ENCODE peak calls at places on chromosome 18, in six cellular contexts. P is A549, E is K562, H is endothelial cell of umbilical vein, G is GM12878, Y is HepG2. J is an unnamed sample.

GRCh38 chr18:62183578-62184195 is 3.2 kb downstream of the PIGN start:
- DNase-seq in P (peak), E (peak), H (peak), G (no peak), Y (peak), J (peak)

GRCh38 chr18:69982417-69982816 is 34.7 kb upstream of the CD226 start:
- DNase-seq in P (no peak), E (no peak), H (no peak), G (no peak), Y (no peak), J (no peak)

GRCh38 chr18:26637324-26637723 is 89.0 kb upstream of the KCTD1 start:
- DNase-seq in P (no peak), E (no peak), H (no peak), G (no peak), Y (no peak), J (peak)

GRCh38 chr18:41395695-41396094 is 559.3 kb upstream of the PIK3C3 start:
- DNase-seq in P (no peak), E (no peak), H (no peak), G (no peak), Y (no peak), J (no peak)

GRCh38 chr18:21191596-21192307 is 50.3 kb upstream of the GREB1L start:
- DNase-seq in P (peak), E (peak), H (peak), G (no peak), Y (peak), J (peak)

GRCh38 chr18:69265661-69266060 is 135.0 kb upstream of the DOK6 start:
- DNase-seq in P (no peak), E (no peak), H (no peak), G (no peak), Y (no peak), J (no peak)

GRCh38 chr18:55343396-55344073 is 244.5 kb downstream of the TCF4 start:
- DNase-seq in P (no peak), E (peak), H (peak), G (no peak), Y (no peak), J (peak)

GRCh38 chr18:24013061-24013460 is 1.5 kb upstream of the TTC39C start:
- DNase-seq in P (no peak), E (no peak), H (no peak), G (no peak), Y (no peak), J (no peak)

GRCh38 chr18:25289040-25289631 is 62.8 kb downstream of the ZNF521 start:
- DNase-seq in P (no peak), E (no peak), H (peak), G (no peak), Y (no peak), J (no peak)

GRCh38 chr18:40012931-40013609 is 1942.0 kb upstream of the PIK3C3 start:
- DNase-seq in P (no peak), E (no peak), H (no peak), G (no peak), Y (no peak), J (no peak)

GRCh38 chr18:23828426-23828825 is 139.2 kb downstream of the LAMA3 start:
- DNase-seq in P (peak), E (peak), H (peak), G (no peak), Y (peak), J (peak)

GRCh38 chr18:35076556-35076955 is 35.3 kb downstream of the MAPRE2 start:
- DNase-seq in P (no peak), E (no peak), H (peak), G (no peak), Y (no peak), J (no peak)

GRCh38 chr18:78860117-78860516 is 119.5 kb upstream of the SALL3 start:
- DNase-seq in P (no peak), E (no peak), H (no peak), G (no peak), Y (no peak), J (no peak)

GRCh38 chr18:35511428-35511827 is 13.7 kb upstream of the INO80C start:
- DNase-seq in P (no peak), E (no peak), H (no peak), G (peak), Y (no peak), J (no peak)

GRCh38 chr18:39434223-39434622 is 1868.6 kb upstream of the CELF4 start:
- DNase-seq in P (no peak), E (no peak), H (no peak), G (no peak), Y (no peak), J (no peak)

GRCh38 chr18:58391113-58391892 is 237.6 kb downstream of the ALPK2 start:
- DNase-seq in P (no peak), E (no peak), H (no peak), G (no peak), Y (no peak), J (no peak)

GRCh38 chr18:79796531-79797390 is 977 bp upstream of the KCNG2 start:
- DNase-seq in P (no peak), E (no peak), H (no peak), G (no peak), Y (no peak), J (no peak)

GRCh38 chr18:56678836-56679565 is 27.8 kb downstream of the WDR7 start:
- DNase-seq in P (no peak), E (no peak), H (no peak), G (no peak), Y (peak), J (no peak)

GRCh38 chr18:32637216-32637615 is 135.6 kb downstream of the KLHL14 start:
- DNase-seq in P (no peak), E (no peak), H (no peak), G (no peak), Y (no peak), J (no peak)

GRCh38 chr18:35477497-35477896 is 20.3 kb downstream of the INO80C start:
- DNase-seq in P (no peak), E (no peak), H (no peak), G (no peak), Y (no peak), J (peak)

GRCh38 chr18:48035556-48035860 is 105.0 kb upstream of the SMAD2 start:
- DNase-seq in P (no peak), E (no peak), H (no peak), G (no peak), Y (no peak), J (no peak)

GRCh38 chr18:12943200-12943599 is 4.6 kb upstream of the SEH1L start:
- DNase-seq in P (no peak), E (no peak), H (no peak), G (no peak), Y (no peak), J (no peak)

GRCh38 chr18:57747809-57748680 is 55.1 kb downstream of the ATP8B1 start:
- DNase-seq in P (no peak), E (no peak), H (no peak), G (no peak), Y (peak), J (no peak)

GRCh38 chr18:39701839-39702238 is 2136.2 kb upstream of the CELF4 start:
- DNase-seq in P (peak), E (no peak), H (peak), G (no peak), Y (peak), J (no peak)

GRCh38 chr18:63994783-63995399 is 25.0 kb downstream of the SERPINB8 start:
- DNase-seq in P (peak), E (peak), H (peak), G (no peak), Y (peak), J (peak)
- TF ChIP-seq MYC in P (no peak), E (no peak), H (no peak), G (no peak), Y (no peak), J (no peak)

DNA sequence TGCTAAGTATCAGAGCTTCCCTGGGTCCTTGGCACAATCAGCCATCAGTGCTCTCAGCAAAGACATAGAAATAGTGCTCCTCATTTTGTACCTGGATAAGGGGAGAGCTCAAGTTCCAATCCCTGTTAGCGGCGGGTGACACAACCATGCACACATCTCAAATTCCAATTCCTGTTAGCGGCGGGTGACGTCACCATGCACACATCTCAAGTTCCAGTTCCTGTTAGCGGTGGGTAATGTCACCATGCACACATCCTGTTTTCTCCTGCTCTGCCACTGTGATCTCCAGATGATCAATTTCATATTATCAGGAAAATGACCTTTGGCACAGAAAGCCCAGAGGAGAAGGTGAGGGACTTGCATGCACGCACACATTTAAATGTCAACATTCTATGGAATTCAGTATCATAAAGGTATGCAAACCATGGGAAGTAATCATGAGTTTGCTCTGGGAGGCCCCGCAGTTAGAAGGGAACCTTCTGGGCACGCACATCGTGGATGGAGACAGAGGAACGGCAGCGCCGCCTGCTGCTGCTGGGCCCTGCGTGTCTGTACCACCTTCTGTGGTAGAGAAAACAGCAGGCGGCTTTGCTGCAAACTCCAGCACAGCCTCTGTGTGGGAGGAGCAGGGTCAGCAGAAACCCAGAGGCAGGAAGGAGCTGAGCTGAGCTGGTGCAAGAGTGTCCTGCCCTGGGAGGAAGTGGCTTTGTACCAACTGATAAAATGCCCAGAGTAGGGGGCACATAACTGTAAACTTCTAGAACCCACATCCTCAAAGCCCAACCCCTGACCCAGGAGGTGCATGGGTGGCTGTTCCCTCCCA is 77.8 kb downstream of the MBP start:
- DNase-seq in P (peak), E (peak), H (peak), G (peak), Y (peak), J (peak)
- TF ChIP-seq POLR2A in P (no peak), E (no peak), H (no peak), G (no peak), Y (no peak), J (peak)

GRCh38 chr18:31273812-31274527 is 44.0 kb upstream of the DSG1 start:
- DNase-seq in P (no peak), E (no peak), H (no peak), G (no peak), Y (peak), J (no peak)

GRCh38 chr18:31280502-31280901 is 37.5 kb upstream of the DSG1 start:
- DNase-seq in P (no peak), E (no peak), H (no peak), G (no peak), Y (no peak), J (no peak)

GRCh38 chr18:31278609-31279071 is 39.3 kb upstream of the DSG1 start:
- DNase-seq in P (no peak), E (no peak), H (no peak), G (no peak), Y (peak), J (no peak)

GRCh38 chr18:31274915-31275314 is 43.0 kb upstream of the DSG1 start:
- DNase-seq in P (peak), E (no peak), H (peak), G (no peak), Y (peak), J (no peak)

DNA sequence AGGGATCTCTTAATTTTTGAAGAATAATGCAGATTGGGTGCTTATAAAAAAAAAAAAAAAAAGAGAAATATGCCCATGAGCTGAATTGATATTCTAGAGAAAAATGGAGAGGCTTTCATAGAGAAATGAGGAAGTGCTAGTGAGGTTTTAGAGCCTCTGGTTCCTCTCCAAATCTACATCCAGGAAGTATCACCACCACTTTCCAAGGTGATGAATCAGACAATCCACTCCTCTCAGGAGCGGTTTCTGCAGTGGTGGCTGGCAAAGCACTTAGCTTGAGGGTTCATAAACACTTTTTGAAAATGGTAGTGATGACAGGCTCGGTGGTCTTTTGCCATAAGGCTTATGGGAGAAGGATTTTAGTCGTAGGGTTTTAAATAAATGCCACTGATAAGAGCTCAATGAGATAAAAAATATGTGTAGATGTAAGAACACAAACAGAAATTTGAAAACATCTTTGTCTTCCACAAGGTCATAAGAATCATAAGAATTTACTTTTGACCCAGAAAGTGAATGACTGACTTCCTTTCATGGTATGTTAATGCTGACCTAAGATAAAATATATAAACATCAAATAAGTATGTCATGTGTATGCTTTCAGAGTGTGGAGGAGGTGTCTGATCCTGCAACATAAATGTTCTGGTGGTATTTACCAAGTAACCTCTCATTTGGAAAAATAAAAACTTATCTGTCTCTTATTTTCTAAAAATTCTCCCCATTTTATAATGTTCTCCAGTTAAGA is 42.1 kb upstream of the DSG1 start:
- DNase-seq in P (peak), E (no peak), H (no peak), G (no peak), Y (no peak), J (peak)
- TF ChIP-seq MAX in P (no peak), E (no peak), H (no peak), G (no peak), Y (no peak), J (no peak)

DNA sequence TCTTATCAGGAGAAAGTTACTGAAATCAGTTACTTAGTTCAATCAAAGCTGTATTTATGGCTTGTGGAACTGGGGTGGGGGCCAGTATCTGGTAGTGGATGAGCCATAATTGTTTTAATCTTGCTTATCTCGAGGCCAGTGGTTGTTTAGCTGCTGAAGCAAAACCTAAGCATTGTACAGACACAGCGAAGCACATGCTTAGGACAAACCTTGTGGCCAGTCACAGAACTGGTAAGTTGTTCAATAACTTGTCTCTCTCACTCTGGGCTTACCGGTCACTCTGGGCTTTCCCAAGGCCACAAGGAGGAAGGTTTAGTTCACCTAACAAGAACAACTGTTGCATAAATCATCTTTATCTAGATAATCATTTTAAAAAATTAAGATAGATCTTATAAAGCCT is 296.6 kb upstream of the NETO1 start:
- DNase-seq in P (no peak), E (no peak), H (no peak), G (no peak), Y (no peak), J (no peak)
- TF ChIP-seq MYC in P (no peak), E (no peak), H (no peak), G (no peak), Y (no peak), J (no peak)

DNA sequence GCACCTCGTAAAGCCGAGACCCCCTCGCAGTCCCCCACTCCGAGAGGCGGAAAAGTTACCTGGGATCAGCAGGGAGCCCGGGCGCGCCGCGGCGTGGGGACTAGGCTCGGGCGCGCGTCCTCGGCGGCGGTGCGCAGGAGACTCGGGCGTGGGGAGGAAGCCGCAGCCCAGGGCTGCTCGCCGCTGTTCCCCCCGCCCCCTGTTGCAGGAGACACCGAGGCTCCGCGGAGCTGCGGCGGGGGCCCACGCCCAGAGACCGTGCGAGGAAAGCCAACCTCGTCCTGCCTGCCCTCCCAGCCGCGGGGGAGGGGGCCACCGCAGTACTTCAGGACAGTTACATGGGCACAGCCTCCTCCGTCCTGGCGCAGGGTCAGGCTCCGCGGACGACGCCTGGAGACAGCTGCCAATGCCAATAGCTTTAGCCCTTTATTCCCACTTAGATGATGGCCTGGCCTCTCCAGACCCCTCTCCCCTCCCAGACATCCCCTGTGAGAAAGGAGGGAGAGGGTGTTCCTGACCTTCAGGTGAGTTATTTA is at the start of gene EPB41L3:
- DNase-seq in P (no peak), E (no peak), H (peak), G (no peak), Y (no peak), J (no peak)
- TF ChIP-seq POLR2A in P (no peak), E (no peak), H (peak), G (no peak), Y (no peak), J (no peak)

GRCh38 chr18:74654637-74655036 is 57.0 kb downstream of the ZNF407 start:
- DNase-seq in P (no peak), E (no peak), H (peak), G (no peak), Y (no peak), J (peak)

DNA sequence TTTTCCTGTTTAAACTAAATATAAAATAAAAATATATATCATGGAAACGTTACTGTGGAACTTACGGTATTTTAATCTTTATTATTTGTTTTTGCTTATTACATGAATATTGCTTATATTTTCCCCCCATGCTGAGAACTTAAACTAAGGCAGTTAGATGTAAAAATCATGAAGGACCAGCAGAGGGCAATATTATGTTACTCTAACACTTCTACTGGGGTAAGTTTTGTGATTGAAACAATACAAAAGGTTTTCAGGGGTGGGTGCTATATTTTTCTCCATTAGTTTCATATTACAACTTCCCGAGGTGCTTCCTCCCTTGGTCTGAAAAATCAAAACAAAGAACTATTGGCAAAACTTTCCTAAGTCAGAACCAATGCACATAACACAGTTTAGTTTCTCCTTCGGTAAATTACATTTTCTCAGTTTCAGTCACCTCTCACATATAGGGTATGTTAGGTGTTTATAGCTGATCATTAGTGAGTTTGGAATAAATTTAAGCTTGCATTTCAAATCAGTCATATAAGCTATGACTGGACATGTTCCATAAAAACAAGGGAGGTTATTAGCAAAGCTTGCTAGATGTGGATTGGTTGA is 54.8 kb downstream of the ZNF407 start:
- DNase-seq in P (peak), E (peak), H (peak), G (no peak), Y (peak), J (peak)
- TF ChIP-seq MAX in P (no peak), E (no peak), H (no peak), G (no peak), Y (no peak), J (no peak)

GRCh38 chr18:22467760-22468553 is 50.2 kb upstream of the CTAGE1 start:
- DNase-seq in P (peak), E (no peak), H (peak), G (no peak), Y (no peak), J (no peak)
- TF ChIP-seq MYC in P (no peak), E (peak), H (no peak), G (no peak), Y (no peak), J (no peak)

GRCh38 chr18:50268022-50268747 is 1.9 kb upstream of the CFAP53 start:
- DNase-seq in P (peak), E (peak), H (peak), G (peak), Y (no peak), J (no peak)

GRCh38 chr18:50262977-50263376 is 3.3 kb downstream of the CFAP53 start:
- DNase-seq in P (no peak), E (no peak), H (no peak), G (no peak), Y (no peak), J (no peak)

DNA sequence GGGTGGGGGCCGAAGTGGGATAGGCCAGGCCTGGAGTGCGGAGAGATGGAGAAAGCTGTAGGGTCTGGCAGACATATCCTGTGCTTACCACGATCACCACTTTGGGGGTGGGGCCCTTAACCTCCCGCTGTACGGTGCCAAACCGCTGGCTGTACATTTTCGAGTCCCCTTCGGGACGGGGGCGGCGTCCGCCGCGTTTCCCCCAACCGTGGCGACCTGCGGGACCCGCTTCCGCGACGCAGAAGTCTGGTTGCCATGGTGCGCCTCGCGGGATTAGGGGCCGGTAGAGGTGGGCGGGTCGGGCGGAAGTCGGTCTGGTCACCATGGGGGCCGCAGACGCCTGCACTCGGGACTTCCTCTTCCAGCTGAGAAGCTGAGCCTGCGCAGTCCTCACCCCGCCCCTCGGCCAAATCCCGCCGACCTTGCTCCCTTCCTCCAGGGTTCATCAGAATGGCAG is at the start of gene CFAP53:
- DNase-seq in P (peak), E (no peak), H (peak), G (peak), Y (peak), J (peak)
- TF ChIP-seq POLR2A in P (peak), E (no peak), H (no peak), G (peak), Y (no peak), J (peak)

DNA sequence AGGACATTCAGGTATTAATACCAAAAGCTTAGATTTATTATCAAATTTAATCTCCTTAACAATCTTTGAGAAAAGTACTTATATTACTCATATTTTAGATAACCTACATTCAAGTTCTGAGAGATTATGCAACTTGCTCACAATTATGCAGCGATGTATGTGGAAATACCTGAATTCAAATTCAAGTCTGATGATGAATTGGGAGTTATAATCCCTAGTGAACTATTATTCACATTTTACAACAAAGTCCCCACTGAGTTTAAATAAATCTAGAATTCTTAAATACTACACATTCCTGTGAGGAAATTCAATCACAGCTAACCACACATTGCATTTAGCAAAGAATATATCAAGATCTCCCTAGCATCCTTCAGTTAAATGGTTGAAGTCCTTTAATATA is 278.4 kb downstream of the NOL4 start:
- DNase-seq in P (no peak), E (no peak), H (no peak), G (no peak), Y (no peak), J (no peak)
- TF ChIP-seq MAX in P (no peak), E (no peak), H (no peak), G (no peak), Y (no peak), J (no peak)

J was measured in NB4.